ENCODE peak calls at places on chromosomes 5 and 9, in seven cellular contexts. X is stomach; S is CD8-positive, alpha-beta T cell; M is psoas muscle; J is fibroblast of lung; P is CD4-positive, CD25-positive, alpha-beta regulatory T cell; N is mesenchymal stem cell. U is an unnamed sample.
A peak's percentile ranks its signal among the peaks of the same experiment; 100 is the strongest.

GRCh38 chr5:7877851-7878250 is 8.9 kb downstream of the MTRR start:
- DNase-seq in X (no peak), S (no peak), M (no peak), J (peak; percentile 65), P (no peak), N (no peak), U (no peak)

GRCh38 chr9:1460143-1460769 is 410.1 kb downstream of the DMRT2 start:
- DNase-seq in X (no peak), S (no peak), M (no peak), J (no peak), P (no peak), N (no peak), U (no peak)

GRCh38 chr5:124438390-124439380 is 307.8 kb downstream of the ZNF608 start:
- DNase-seq in X (no peak), S (no peak), M (no peak), J (peak; percentile 15), P (no peak), N (no peak), U (no peak)

GRCh38 chr9:127968717-127969383 is 11.9 kb downstream of the EEIG1 start:
- DNase-seq in X (peak; percentile 84), S (no peak), M (peak; percentile 79), J (peak; percentile 92), P (no peak), N (peak; percentile 94), U (peak; percentile 98)

GRCh38 chr5:95219411-95219810 is 65.5 kb downstream of the MCTP1 start:
- DNase-seq in X (no peak), S (no peak), M (no peak), J (no peak), P (no peak), N (no peak), U (no peak)

GRCh38 chr5:149448831-149449714 is 70.0 kb upstream of the IL17B start:
- DNase-seq in X (no peak), S (no peak), M (no peak), J (no peak), P (no peak), N (peak; percentile 46), U (peak; percentile 42)

GRCh38 chr5:150781706-150782614 is 3.4 kb downstream of the SMIM3 start:
- DNase-seq in X (peak; percentile 29), S (no peak), M (peak; percentile 81), J (peak; percentile 99), P (no peak), N (peak; percentile 99), U (peak; percentile 89)

GRCh38 chr5:141870871-141871270 is 7.3 kb downstream of the PCDH1 start:
- DNase-seq in X (peak; percentile 56), S (no peak), M (no peak), J (no peak), P (no peak), N (no peak), U (peak; percentile 87)

GRCh38 chr5:32586251-32586642 is 890 bp downstream of the SUB1 start:
- DNase-seq in X (no peak), S (no peak), M (no peak), J (no peak), P (no peak), N (no peak), U (no peak)

GRCh38 chr5:68482199-68482598 is 266.6 kb downstream of the PIK3R1 start:
- DNase-seq in X (no peak), S (no peak), M (no peak), J (no peak), P (no peak), N (peak; percentile 29), U (no peak)

GRCh38 chr9:78127271-78128225 is 95.9 kb upstream of the GNAQ start:
- DNase-seq in X (no peak), S (no peak), M (no peak), J (no peak), P (no peak), N (no peak), U (no peak)

GRCh38 chr5:83744851-83745250 is 24.2 kb upstream of the HAPLN1 start:
- DNase-seq in X (no peak), S (no peak), M (no peak), J (peak; percentile 50), P (no peak), N (no peak), U (no peak)

GRCh38 chr5:65255294-65255693 is 226.4 kb downstream of the ADAMTS6 start:
- DNase-seq in X (no peak), S (no peak), M (no peak), J (no peak), P (no peak), N (peak; percentile 33), U (no peak)

GRCh38 chr5:115857621-115858349 is 16.1 kb downstream of the AP3S1 start:
- DNase-seq in X (no peak), S (no peak), M (no peak), J (peak; percentile 17), P (no peak), N (peak; percentile 33), U (no peak)

GRCh38 chr5:137405393-137405792 is 93.7 kb downstream of the SPOCK1 start:
- DNase-seq in X (no peak), S (no peak), M (no peak), J (no peak), P (no peak), N (no peak), U (no peak)
- H3K27ac ChIP-seq in X (no peak overlapping the region), S (no peak overlapping the region), M (no peak overlapping the region), J (no peak overlapping the region), P (no peak overlapping the region), N (no peak overlapping the region), U (peak overlapping the region; percentile 8)

GRCh38 chr9:4508907-4509589 is 18.8 kb downstream of the SLC1A1 start:
- DNase-seq in X (no peak), S (no peak), M (no peak), J (peak; percentile 82), P (no peak), N (peak; percentile 77), U (peak; percentile 87)
- H3K4me1 ChIP-seq in X (no peaks in the 10 kb centered on the region), S (no peaks in the 10 kb centered on the region), M (no peaks in the 10 kb centered on the region), J (peaks cover 11% of the 10 kb centered on the region), P (no peaks in the 10 kb centered on the region), N (peaks cover 19% of the 10 kb centered on the region), U (peaks cover 41% of the 10 kb centered on the region)

DNA sequence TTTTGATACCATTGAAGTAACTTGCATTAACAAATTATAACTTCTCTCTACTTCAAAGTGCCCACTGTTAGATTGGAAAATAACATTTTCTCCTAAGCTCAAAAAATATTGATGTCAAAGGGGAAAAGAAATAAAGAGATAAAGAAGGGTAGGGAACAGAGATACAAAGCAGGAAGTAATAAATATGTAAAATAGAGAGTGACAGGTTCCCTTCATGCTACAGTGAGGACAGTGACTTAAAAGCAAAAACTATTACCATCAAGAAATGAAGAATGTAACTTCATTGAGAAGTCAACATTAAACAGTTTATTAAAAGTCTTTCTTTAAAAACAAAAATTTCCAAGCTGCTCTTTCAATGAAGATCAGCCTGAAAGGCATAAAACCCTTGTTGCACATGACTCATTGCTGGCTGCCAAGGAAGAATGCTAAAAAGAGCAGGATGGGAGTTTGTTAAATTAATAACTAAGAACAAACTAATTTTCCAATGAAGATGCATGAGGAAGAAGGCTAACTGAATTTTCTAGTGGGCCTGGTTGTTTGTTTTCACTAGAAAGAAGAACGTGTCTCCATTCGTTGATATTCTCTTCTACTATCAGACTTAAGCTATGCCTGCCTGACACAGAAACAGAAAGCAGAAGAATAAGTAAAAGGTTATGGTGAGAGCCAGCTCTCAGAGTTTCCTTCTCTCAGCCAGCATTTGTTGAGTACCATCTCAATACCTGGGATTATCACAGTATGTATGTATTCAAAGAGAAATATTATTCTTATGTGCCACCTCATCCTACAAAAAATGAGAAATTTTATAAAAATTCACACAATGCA is 197.7 kb upstream of the NREP start:
- DNase-seq in X (no peak), S (no peak), M (no peak), J (peak; percentile 75), P (no peak), N (peak; percentile 49), U (no peak)
- H3K4me3 ChIP-seq in X (no peak overlapping the region), S (no peak overlapping the region), M (no peak overlapping the region), J (no peak overlapping the region), P (no peak overlapping the region), N (no peak overlapping the region), U (no peak overlapping the region)

GRCh38 chr5:14871573-14872069 is at the start of gene ANKH:
- DNase-seq in X (peak; percentile 82), S (peak; percentile 84), M (peak; percentile 90), J (peak; percentile 76), P (peak; percentile 77), N (peak; percentile 76), U (peak; percentile 98)

GRCh38 chr5:14869286-14870164 is 2.1 kb downstream of the ANKH start:
- DNase-seq in X (no peak), S (peak; percentile 18), M (no peak), J (peak; percentile 18), P (no peak), N (no peak), U (peak; percentile 53)

GRCh38 chr5:14871084-14871572 is 450 bp downstream of the ANKH start:
- DNase-seq in X (no peak), S (peak; percentile 34), M (peak; percentile 66), J (no peak), P (peak; percentile 28), N (no peak), U (peak; percentile 67)

GRCh38 chr5:14868771-14869170 is 2.8 kb downstream of the ANKH start:
- DNase-seq in X (no peak), S (no peak), M (no peak), J (no peak), P (no peak), N (no peak), U (no peak)

DNA sequence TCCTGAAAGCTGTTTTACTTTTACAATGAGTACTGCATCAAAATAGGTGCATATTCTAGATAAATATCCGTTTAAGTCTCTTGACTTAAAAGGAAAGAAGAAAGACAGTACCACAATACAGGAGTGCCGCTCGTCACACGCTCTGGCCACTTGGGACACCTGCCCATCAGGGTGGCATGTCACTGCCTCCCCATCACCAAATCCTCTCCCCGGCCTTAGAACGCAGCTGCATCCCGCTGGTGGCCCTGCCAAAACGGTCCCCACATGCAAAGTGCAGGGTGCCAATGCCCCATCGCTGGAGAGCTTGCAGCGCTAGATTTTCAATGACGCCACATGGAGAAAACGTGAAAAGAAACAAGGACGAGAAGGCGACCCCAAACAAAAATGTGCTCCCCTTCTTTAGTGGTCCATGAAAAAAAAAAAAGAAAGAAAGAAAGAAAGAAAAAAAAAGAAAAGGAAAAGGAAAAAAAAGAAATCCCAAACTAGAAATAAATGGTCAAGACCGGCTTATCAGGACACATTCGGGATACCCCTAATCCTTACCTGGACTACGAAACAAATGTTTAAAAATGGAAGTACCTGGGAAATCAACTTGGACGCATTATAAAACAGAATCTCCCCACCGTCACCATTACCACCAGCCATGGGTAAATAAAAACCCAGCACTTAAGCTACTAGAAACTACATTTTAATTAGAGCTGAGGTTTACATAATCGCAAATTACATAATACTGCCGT is 1.1 kb downstream of the ANKH start:
- DNase-seq in X (peak; percentile 31), S (peak; percentile 22), M (peak; percentile 55), J (no peak), P (peak; percentile 58), N (no peak), U (peak; percentile 64)
- H3K27ac ChIP-seq in X (no peak overlapping the region), S (peak overlapping the region; percentile 44), M (peak overlapping the region; percentile 90), J (no peak overlapping the region), P (peak overlapping the region; percentile 72), N (no peak overlapping the region), U (peak overlapping the region; percentile 34)